ENCODE peak calls at places on chromosomes 7 and 10, in five cellular contexts. One of them, this sample, is unnamed. For H3K27me3, the result is how much of the 10 kb centered on the place peaks cover.

GRCh38 chr7:38840736-38841460 is 68.1 kb downstream of the VPS41 start:
- DNase-seq in hepatocyte: no peak
- DNase-seq in BE2C: no peak
- DNase-seq in ovary: no peak
- DNase-seq in tibial artery: no peak
- DNase-seq in this sample: no peak

GRCh38 chr7:69018200-69018599 is 580.1 kb upstream of the AUTS2 start:
- DNase-seq in hepatocyte: no peak
- DNase-seq in ovary: no peak
- DNase-seq in tibial artery: no peak
- DNase-seq in BE2C: peak
- DNase-seq in this sample: no peak

GRCh38 chr7:29898301-29898700 is 91.3 kb downstream of the SCRN1 start:
- DNase-seq in tibial artery: no peak
- DNase-seq in hepatocyte: no peak
- DNase-seq in ovary: no peak
- DNase-seq in BE2C: no peak
- DNase-seq in this sample: no peak

GRCh38 chr7:44766416-44766801 is 17.8 kb downstream of the ZMIZ2 start:
- DNase-seq in BE2C: no peak
- DNase-seq in ovary: no peak
- DNase-seq in hepatocyte: no peak
- DNase-seq in tibial artery: no peak
- DNase-seq in this sample: no peak

GRCh38 chr10:120365872-120366271 is 91.2 kb upstream of the PLPP4 start:
- DNase-seq in ovary: no peak
- DNase-seq in hepatocyte: no peak
- DNase-seq in BE2C: no peak
- DNase-seq in tibial artery: no peak
- DNase-seq in this sample: no peak

GRCh38 chr7:17986826-17987225 is 40.8 kb downstream of the PRPS1L1 start:
- DNase-seq in tibial artery: no peak
- DNase-seq in BE2C: no peak
- DNase-seq in hepatocyte: peak
- DNase-seq in ovary: no peak
- DNase-seq in this sample: no peak

GRCh38 chr7:94449151-94449725 is 54.5 kb downstream of the COL1A2 start:
- DNase-seq in hepatocyte: peak
- DNase-seq in tibial artery: no peak
- DNase-seq in ovary: no peak
- DNase-seq in BE2C: no peak
- DNase-seq in this sample: no peak

GRCh38 chr7:30751696-30752273 is at the start of gene INMT:
- DNase-seq in hepatocyte: no peak
- DNase-seq in tibial artery: peak
- DNase-seq in ovary: no peak
- DNase-seq in BE2C: no peak
- DNase-seq in this sample: no peak

GRCh38 chr10:98638920-98639319 is 192.2 kb upstream of the HPS1 start:
- DNase-seq in ovary: no peak
- DNase-seq in hepatocyte: no peak
- DNase-seq in BE2C: no peak
- DNase-seq in tibial artery: no peak
- DNase-seq in this sample: no peak

GRCh38 chr7:154735766-154736165 is 267.2 kb downstream of the PAXIP1 start:
- DNase-seq in BE2C: no peak
- DNase-seq in hepatocyte: no peak
- DNase-seq in ovary: no peak
- DNase-seq in tibial artery: no peak
- DNase-seq in this sample: no peak

GRCh38 chr10:98223874-98224273 is 44.1 kb downstream of the LOXL4 start:
- DNase-seq in BE2C: no peak
- DNase-seq in tibial artery: no peak
- DNase-seq in ovary: no peak
- DNase-seq in hepatocyte: no peak
- DNase-seq in this sample: no peak

DNA sequence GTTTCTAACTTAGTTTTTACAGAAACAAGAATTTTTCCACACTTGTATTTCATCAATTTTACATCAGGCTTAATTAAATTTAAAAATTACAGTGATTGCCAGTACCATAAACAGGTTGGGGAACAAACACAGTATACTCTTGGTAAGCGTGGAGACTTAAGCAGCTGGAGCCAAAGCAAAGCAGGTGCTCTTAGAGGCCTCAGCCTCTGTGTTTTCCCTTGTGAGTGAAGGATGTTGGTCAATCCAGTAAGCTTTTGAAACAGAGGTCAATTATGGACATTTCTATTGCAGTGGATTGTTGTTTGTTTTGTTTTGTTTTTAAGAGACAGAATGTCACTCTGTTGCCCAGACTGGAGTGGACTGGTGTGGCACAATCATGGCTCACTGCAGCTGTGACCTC is 100.6 kb upstream of the CELF2 start:
- DNase-seq in ovary: no peak
- DNase-seq in tibial artery: no peak
- DNase-seq in hepatocyte: no peak
- DNase-seq in BE2C: no peak
- DNase-seq in this sample: no peak
- TF ChIP-seq CTCF in ovary: no peak
- TF ChIP-seq CTCF in tibial artery: no peak
- TF ChIP-seq CTCF in hepatocyte: no peak
- TF ChIP-seq CTCF in BE2C: no peak
- TF ChIP-seq CTCF in this sample: no peak

GRCh38 chr7:97450516-97450915 is 281.4 kb upstream of the TAC1 start:
- DNase-seq in BE2C: no peak
- DNase-seq in hepatocyte: no peak
- DNase-seq in tibial artery: no peak
- DNase-seq in ovary: no peak
- DNase-seq in this sample: no peak
- H3K27me3 ChIP-seq in BE2C: under half
- H3K27me3 ChIP-seq in hepatocyte: under half
- H3K27me3 ChIP-seq in tibial artery: under half
- H3K27me3 ChIP-seq in ovary: under half
- H3K27me3 ChIP-seq in this sample: under half

DNA sequence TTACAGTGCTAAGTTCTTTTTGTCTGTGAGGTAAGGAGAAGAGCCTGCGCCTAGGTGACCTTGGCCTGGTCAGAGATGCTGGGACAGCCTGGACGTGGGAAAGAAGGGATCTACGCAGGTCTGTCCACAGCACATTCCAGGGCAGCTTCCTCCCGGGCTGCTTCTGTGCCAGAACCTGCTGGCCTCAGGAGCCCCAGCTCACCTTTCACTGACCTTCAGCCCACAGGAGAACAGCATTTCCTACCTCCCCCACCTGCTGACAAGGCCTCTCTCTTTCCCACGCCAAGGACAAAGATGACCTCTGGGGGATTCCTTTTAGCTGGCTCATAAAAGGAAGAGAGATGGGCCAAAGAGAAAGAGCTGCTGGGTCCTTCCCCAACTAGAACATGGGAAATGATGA is 260.6 kb downstream of the KCNMA1 start:
- DNase-seq in tibial artery: no peak
- DNase-seq in ovary: no peak
- DNase-seq in hepatocyte: no peak
- DNase-seq in BE2C: no peak
- DNase-seq in this sample: no peak
- TF ChIP-seq CTCF in tibial artery: no peak
- TF ChIP-seq CTCF in ovary: no peak
- TF ChIP-seq CTCF in hepatocyte: no peak
- TF ChIP-seq CTCF in BE2C: no peak
- TF ChIP-seq CTCF in this sample: no peak

GRCh38 chr10:63896992-63897391 is 375.8 kb downstream of the REEP3 start:
- DNase-seq in hepatocyte: no peak
- DNase-seq in ovary: no peak
- DNase-seq in BE2C: no peak
- DNase-seq in tibial artery: no peak
- DNase-seq in this sample: no peak
- H3K27me3 ChIP-seq in hepatocyte: under half
- H3K27me3 ChIP-seq in ovary: under half
- H3K27me3 ChIP-seq in BE2C: under half
- H3K27me3 ChIP-seq in tibial artery: under half
- H3K27me3 ChIP-seq in this sample: under half

DNA sequence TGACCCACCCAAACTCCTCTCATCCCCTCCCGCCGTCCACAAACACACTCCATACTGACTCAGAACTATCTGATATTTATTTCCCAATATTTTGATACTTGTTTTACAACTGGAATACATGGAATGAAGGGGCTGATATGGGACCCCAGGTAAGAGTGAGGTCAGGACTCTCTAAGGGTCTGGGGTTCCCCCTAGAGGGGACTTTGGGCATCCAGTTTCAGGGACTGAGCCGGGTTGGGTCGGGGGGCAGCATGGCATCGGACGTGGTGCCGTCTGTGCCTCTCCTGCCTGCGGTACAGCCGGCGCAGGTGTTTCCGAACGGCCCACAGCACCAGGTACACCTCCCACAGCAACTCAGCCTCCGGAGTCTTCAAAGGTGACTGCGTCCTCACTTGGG is 7.5 kb downstream of the SPACDR start:
- DNase-seq in BE2C: no peak
- DNase-seq in hepatocyte: no peak
- DNase-seq in ovary: no peak
- DNase-seq in tibial artery: no peak
- DNase-seq in this sample: no peak
- TF ChIP-seq CTCF in BE2C: peak
- TF ChIP-seq CTCF in hepatocyte: no peak
- TF ChIP-seq CTCF in ovary: no peak
- TF ChIP-seq CTCF in tibial artery: no peak
- TF ChIP-seq CTCF in this sample: peak

This sample was measured in Caco-2.